ENCODE peak calls at places on chromosomes 1 and 21, in nine cellular contexts. K is GM23338, G is suprapubic skin, O is stomach, R is spleen, A is HCT116, F is breast epithelium, Q is K562, P is transverse colon. T is an unnamed sample.
A peak's percentile ranks its signal among the peaks of the same experiment; 100 is the strongest.

GRCh38 chr1:24771574-24771973 is 26.3 kb downstream of the CLIC4 start:
- DNase-seq in K (no peak), G (no peak), O (no peak), R (no peak), A (no peak), F (no peak), Q (no peak), P (no peak), T (no peak)

GRCh38 chr1:234602334-234603220 is 7.4 kb downstream of the IRF2BP2 start:
- DNase-seq in K (no peak), G (no peak), O (peak; percentile 43), R (no peak), A (peak; percentile 88), F (peak; percentile 61), Q (peak; percentile 84), P (peak; percentile 59), T (peak; percentile 70)

GRCh38 chr21:16837319-16837718 is 675.5 kb upstream of the CXADR start:
- DNase-seq in K (no peak), G (no peak), O (no peak), R (no peak), A (no peak), F (no peak), Q (no peak), P (no peak), T (no peak)

GRCh38 chr1:169694304-169694703 is 17.1 kb downstream of the SELL start:
- DNase-seq in K (peak; percentile 19), G (no peak), O (no peak), R (no peak), A (no peak), F (no peak), Q (no peak), P (no peak), T (no peak)

GRCh38 chr1:167491586-167492408 is 26.5 kb downstream of the CD247 start:
- DNase-seq in K (peak; percentile 52), G (no peak), O (no peak), R (no peak), A (no peak), F (no peak), Q (peak; percentile 62), P (no peak), T (peak; percentile 13)

GRCh38 chr1:180501865-180502360 is 464 bp downstream of the ACBD6 start:
- DNase-seq in K (peak; percentile 84), G (no peak), O (no peak), R (no peak), A (no peak), F (peak; percentile 35), Q (peak; percentile 77), P (no peak), T (no peak)

GRCh38 chr1:53524428-53525400 is 65.5 kb downstream of the DMRTB1 start:
- DNase-seq in K (no peak), G (no peak), O (peak; percentile 48), R (no peak), A (no peak), F (no peak), Q (no peak), P (no peak), T (peak; percentile 76)

GRCh38 chr1:172266528-172267174 is 153.8 kb upstream of the C1orf105 start:
- DNase-seq in K (no peak), G (no peak), O (no peak), R (no peak), A (no peak), F (no peak), Q (no peak), P (no peak), T (no peak)

GRCh38 chr1:89286549-89287181 is 14.0 kb upstream of the GBP5 start:
- DNase-seq in K (no peak), G (no peak), O (no peak), R (no peak), A (no peak), F (no peak), Q (no peak), P (no peak), T (no peak)

DNA sequence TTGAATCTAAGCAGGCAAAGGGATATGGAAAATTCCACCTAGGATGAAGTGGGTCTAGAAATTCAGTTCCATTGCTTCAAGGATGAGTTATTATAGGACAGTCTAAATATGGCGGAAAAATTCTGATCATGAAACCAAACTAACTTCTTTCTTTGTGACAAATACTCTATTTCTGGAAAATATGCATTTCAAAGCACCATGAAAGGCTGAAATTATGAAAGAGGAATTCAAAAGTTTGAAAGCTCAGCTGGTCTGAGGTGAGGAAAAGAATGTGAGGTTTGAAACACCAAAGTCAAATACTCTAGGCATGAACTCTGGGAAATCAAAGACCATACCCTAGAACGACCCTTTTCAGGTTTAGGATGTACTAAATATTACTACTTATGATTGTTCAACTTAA is 36.4 kb upstream of the COL11A1 start:
- DNase-seq in K (no peak), G (no peak), O (no peak), R (no peak), A (no peak), F (no peak), Q (no peak), P (no peak), T (no peak)
- TF ChIP-seq POLR2AphosphoS5 in K (no peak), G (no peak), O (no peak), R (no peak), A (no peak), F (no peak), Q (no peak), P (no peak), T (no peak)

GRCh38 chr1:155695608-155696007 is 6.7 kb downstream of the DAP3 start:
- DNase-seq in K (no peak), G (no peak), O (no peak), R (no peak), A (no peak), F (no peak), Q (no peak), P (no peak), T (no peak)
- H3K4me1 ChIP-seq in K (peaks cover 26% of the 10 kb centered on the region), G (peaks cover 26% of the 10 kb centered on the region), O (peaks cover 55% of the 10 kb centered on the region), R (peaks cover 63% of the 10 kb centered on the region), A (no peaks in the 10 kb centered on the region), F (peaks cover 9% of the 10 kb centered on the region), Q (peaks cover 37% of the 10 kb centered on the region), P (peaks cover 10% of the 10 kb centered on the region), T (no peaks in the 10 kb centered on the region)

DNA sequence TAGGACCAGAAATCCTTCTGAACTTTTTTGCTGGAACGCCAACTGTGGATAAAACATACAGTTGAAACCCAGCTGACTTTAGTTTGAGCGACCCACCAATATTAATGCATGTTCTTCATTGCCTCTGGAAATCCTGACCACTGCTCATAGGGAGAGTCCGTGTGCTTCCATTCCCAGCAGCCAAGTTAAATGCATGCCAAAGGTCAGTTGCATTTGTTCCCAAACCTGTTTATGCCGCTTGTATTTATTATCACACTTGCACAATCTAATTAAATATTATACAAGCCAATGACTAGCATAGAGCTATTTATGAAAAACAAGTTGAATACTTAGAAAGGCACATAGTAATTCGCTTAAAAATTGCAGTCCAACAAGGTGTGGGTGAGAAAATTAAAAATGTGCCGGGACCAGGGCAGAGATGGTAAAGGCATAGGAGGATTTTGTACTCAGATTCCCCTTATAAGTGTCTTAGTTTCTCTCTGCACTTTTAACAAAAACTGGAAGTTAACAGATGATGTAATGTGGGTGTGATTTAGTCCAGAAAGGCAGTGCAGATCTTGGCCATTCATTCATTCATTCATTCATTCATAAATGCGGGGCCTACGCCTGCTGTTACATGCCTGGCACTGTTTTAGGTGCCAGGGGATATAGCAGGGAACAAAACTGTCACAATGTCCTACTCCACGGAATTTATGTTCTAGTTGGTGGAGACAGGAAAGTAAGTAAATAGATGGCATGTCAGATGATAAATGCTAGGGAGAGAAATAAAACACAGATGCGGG is 99.7 kb downstream of the PRDM2 start:
- DNase-seq in K (no peak), G (no peak), O (no peak), R (no peak), A (no peak), F (peak; percentile 27), Q (no peak), P (peak; percentile 33), T (no peak)
- TF ChIP-seq POLR2AphosphoS5 in K (no peak), G (no peak), O (peak; percentile 9), R (no peak), A (no peak), F (no peak), Q (no peak), P (no peak), T (no peak)

GRCh38 chr1:70221241-70222077 is at the start of gene SRSF11:
- DNase-seq in K (peak; percentile 97), G (peak; percentile 97), O (peak; percentile 97), R (peak; percentile 99), A (peak; percentile 85), F (peak; percentile 91), Q (peak; percentile 90), P (peak; percentile 98), T (peak; percentile 97)
- H3K4me1 ChIP-seq in K (peaks cover 8% of the 10 kb centered on the region), G (peaks cover 42% of the 10 kb centered on the region), O (peaks cover 57% of the 10 kb centered on the region), R (peaks cover 78% of the 10 kb centered on the region), A (peaks cover 4% of the 10 kb centered on the region), F (no peaks in the 10 kb centered on the region), Q (peaks cover 24% of the 10 kb centered on the region), P (peaks cover 39% of the 10 kb centered on the region), T (peaks cover 45% of the 10 kb centered on the region)